ENCODE peak calls at places on chromosomes 11 and 22, in four cellular contexts. Q is HCT116, P is GM12878, O is HepG2. E is an unnamed sample.

GRCh38 chr11:10376061-10376460 is 71.2 kb downstream of the ADM start:
- DNase-seq in Q (no peak), P (no peak), O (no peak), E (no peak)

GRCh38 chr11:105899776-105900175 is 122.3 kb downstream of the MSANTD4 start:
- DNase-seq in Q (no peak), P (no peak), O (no peak), E (no peak)

GRCh38 chr22:19961868-19962245 is 20.2 kb upstream of the TXNRD2 start:
- DNase-seq in Q (no peak), P (no peak), O (no peak), E (no peak)

GRCh38 chr11:73237471-73238290 is 19.6 kb downstream of the P2RY2 start:
- DNase-seq in Q (no peak), P (no peak), O (peak), E (no peak)

GRCh38 chr11:526192-526591 is 9.2 kb downstream of the HRAS start:
- DNase-seq in Q (no peak), P (no peak), O (no peak), E (no peak)

GRCh38 chr11:87892291-87892690 is 283.0 kb downstream of the RAB38 start:
- DNase-seq in Q (no peak), P (no peak), O (no peak), E (no peak)

GRCh38 chr11:110261195-110262140 is 34.9 kb downstream of the RDX start:
- DNase-seq in Q (no peak), P (no peak), O (no peak), E (no peak)

GRCh38 chr11:69881467-69882269 is 62.5 kb upstream of the FGF3 start:
- DNase-seq in Q (no peak), P (no peak), O (no peak), E (no peak)

GRCh38 chr11:95266751-95267374 is 35.9 kb upstream of the SESN3 start:
- DNase-seq in Q (no peak), P (no peak), O (no peak), E (no peak)

GRCh38 chr11:94793822-94794221 is 25.7 kb downstream of the AMOTL1 start:
- DNase-seq in Q (no peak), P (no peak), O (no peak), E (no peak)

GRCh38 chr11:43427971-43428370 is 69.3 kb downstream of the TTC17 start:
- DNase-seq in Q (no peak), P (no peak), O (no peak), E (no peak)

GRCh38 chr22:49760280-49760629 is 67.4 kb downstream of the BRD1 start:
- DNase-seq in Q (no peak), P (peak), O (no peak), E (no peak)

GRCh38 chr22:39292561-39293074 is 26.8 kb downstream of the RPL3 start:
- DNase-seq in Q (peak), P (no peak), O (peak), E (no peak)

GRCh38 chr22:25702046-25702445 is 39.9 kb upstream of the MYO18B start:
- DNase-seq in Q (no peak), P (no peak), O (peak), E (no peak)

GRCh38 chr11:127461575-127462344 is 461.2 kb upstream of the KIRREL3 start:
- DNase-seq in Q (no peak), P (no peak), O (no peak), E (no peak)

GRCh38 chr11:66867425-66868040 is 10.7 kb downstream of the LRFN4 start:
- DNase-seq in Q (no peak), P (no peak), O (no peak), E (no peak)

GRCh38 chr11:59208956-59209355 is 3.8 kb downstream of the MPEG1 start:
- DNase-seq in Q (no peak), P (no peak), O (no peak), E (no peak)

GRCh38 chr11:2432171-2432621 is 12.1 kb downstream of the TRPM5 start:
- DNase-seq in Q (no peak), P (no peak), O (no peak), E (no peak)

GRCh38 chr11:69799097-69799496 is 20.1 kb downstream of the FGF3 start:
- DNase-seq in Q (no peak), P (no peak), O (no peak), E (no peak)

GRCh38 chr11:66218846-66219620 is 49.4 kb upstream of the RAB1B start:
- DNase-seq in Q (no peak), P (no peak), O (no peak), E (no peak)

GRCh38 chr22:37501176-37501609 is 15.0 kb upstream of the MFNG start:
- DNase-seq in Q (no peak), P (no peak), O (no peak), E (no peak)

GRCh38 chr11:14529933-14530332 is 9.7 kb upstream of the PSMA1 start:
- DNase-seq in Q (no peak), P (no peak), O (peak), E (no peak)

GRCh38 chr22:19932367-19933206 is 9.0 kb upstream of the COMT start:
- DNase-seq in Q (no peak), P (no peak), O (no peak), E (no peak)

GRCh38 chr11:3095712-3096361 is 38.6 kb upstream of the CARS1 start:
- DNase-seq in Q (no peak), P (no peak), O (no peak), E (peak)

GRCh38 chr11:112613051-112613972 is 347.9 kb upstream of the NCAM1 start:
- DNase-seq in Q (peak), P (no peak), O (peak), E (no peak)

GRCh38 chr11:20112291-20113146 is 47.8 kb downstream of the DBX1 start:
- DNase-seq in Q (peak), P (no peak), O (no peak), E (no peak)

GRCh38 chr22:37300551-37301017 is 18.3 kb downstream of the CYTH4 start:
- DNase-seq in Q (no peak), P (no peak), O (no peak), E (no peak)

GRCh38 chr22:49979587-49980264 is 19.2 kb downstream of the PIM3 start:
- DNase-seq in Q (no peak), P (no peak), O (peak), E (peak)

GRCh38 chr11:126318642-126319373 is 14.9 kb downstream of the DCPS start:
- DNase-seq in Q (no peak), P (peak), O (no peak), E (no peak)
- TF ChIP-seq ZNF274 in Q (no peak), P (no peak), O (no peak), E (no peak)

DNA sequence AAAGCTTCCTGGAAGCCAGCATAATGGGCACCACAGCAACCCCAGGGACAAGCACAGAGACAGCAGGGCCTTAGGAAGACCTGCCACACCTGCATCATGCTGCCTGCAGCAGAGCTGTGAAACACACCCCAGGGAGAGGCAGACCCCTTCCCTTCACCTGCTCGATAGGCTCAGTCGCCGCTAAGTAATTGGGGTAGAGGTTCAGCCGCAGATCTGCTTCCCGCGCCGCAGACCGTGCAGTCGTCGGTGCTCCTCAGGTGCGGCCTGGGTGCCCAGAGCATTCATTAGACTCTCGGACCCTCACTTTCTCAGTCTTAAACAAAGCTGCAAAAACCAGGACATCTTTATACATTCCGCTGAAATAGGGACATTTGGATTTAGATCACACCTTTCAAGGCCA is 2.9 kb downstream of the DUSP18 start:
- DNase-seq in Q (no peak), P (no peak), O (no peak), E (no peak)
- TF ChIP-seq YY1 in Q (no peak), P (no peak), O (no peak), E (no peak)

DNA sequence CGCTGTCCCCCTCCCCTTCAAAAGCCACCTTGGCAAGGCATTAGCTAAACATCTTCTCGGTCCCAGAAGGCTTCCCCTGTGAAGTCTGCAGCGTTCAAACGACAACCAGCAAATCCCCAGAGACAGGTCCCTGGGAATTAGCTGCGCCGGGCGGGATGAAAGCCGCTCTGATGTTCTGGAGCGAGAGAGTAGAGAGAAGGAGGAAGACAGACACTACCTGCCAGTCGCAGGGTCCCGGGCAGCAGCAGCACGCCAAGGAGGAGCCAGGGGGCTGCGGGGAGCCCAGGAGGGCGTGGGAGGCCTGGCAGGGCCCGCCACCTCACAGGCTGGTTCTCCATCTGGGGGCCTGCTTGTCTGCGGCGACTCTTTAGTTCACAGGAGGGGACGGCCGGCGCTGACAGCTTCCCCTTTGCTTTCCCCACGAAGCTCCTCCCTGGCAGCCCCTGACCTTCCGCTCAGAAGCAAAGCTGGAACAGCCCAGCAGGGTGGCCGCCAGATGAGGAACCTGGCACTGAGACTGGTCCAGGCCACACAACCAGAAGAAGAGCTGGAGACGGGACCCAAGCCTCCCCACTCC is at the start of gene NFAM1:
- DNase-seq in Q (no peak), P (no peak), O (no peak), E (no peak)
- TF ChIP-seq ZNF274 in Q (no peak), P (no peak), O (no peak), E (no peak)

GRCh38 chr11:78346799-78347198 is 70.8 kb downstream of the GAB2 start:
- DNase-seq in Q (no peak), P (no peak), O (no peak), E (no peak)
- TF ChIP-seq YY1 in Q (no peak), P (no peak), O (no peak), E (no peak)

GRCh38 chr22:44360686-44361381 is 48.1 kb upstream of the SHISAL1 start:
- DNase-seq in Q (no peak), P (no peak), O (no peak), E (no peak)
- TF ChIP-seq ZNF274 in Q (no peak), P (no peak), O (no peak), E (no peak)

GRCh38 chr11:44749160-44749559 is 22.4 kb downstream of the TSPAN18 start:
- DNase-seq in Q (no peak), P (no peak), O (no peak), E (no peak)

GRCh38 chr11:44748606-44749005 is 21.8 kb downstream of the TSPAN18 start:
- DNase-seq in Q (no peak), P (no peak), O (no peak), E (no peak)

GRCh38 chr11:44747836-44748235 is 21.1 kb downstream of the TSPAN18 start:
- DNase-seq in Q (no peak), P (no peak), O (no peak), E (no peak)

GRCh38 chr11:44746894-44747293 is 20.1 kb downstream of the TSPAN18 start:
- DNase-seq in Q (no peak), P (no peak), O (no peak), E (no peak)

DNA sequence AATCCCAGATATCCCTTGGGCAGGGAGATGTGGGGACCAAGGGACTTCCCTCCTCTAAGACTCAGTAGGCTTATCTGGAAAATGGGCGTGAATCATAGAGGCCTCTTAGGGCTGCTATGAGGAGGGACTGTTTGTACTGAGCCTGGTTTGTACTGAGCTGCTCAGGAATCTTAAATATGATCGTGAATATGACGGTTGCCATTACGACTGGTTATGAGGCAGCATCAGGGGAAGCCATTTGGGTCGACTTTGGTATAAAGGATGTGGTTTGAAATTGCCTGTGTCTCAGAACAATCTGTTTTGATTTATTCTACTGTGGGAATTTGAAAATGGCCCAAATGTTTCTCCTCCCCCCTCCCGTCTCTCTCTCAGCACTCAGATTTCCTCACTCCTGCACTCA is 20.6 kb downstream of the TSPAN18 start:
- DNase-seq in Q (no peak), P (no peak), O (no peak), E (no peak)
- TF ChIP-seq YY1 in Q (no peak), P (no peak), O (no peak), E (no peak)

GRCh38 chr11:97722065-97722464 is 1298.7 kb upstream of the CNTN5 start:
- DNase-seq in Q (no peak), P (no peak), O (peak), E (no peak)
- TF ChIP-seq ZNF274 in Q (no peak), P (no peak), O (no peak), E (no peak)

E was measured in NT2/D1.